ENCODE peak calls at places on chromosomes 13 and 19, in four cellular contexts. U is HEK293T, I is GM12878, E is K562. L is an unnamed sample.

GRCh38 chr19:45423033-45423588 is 606 bp downstream of the ERCC1 start:
- DNase-seq in U (no peak), I (no peak), E (no peak), L (no peak)

GRCh38 chr19:15123900-15124299 is 16.7 kb downstream of the SYDE1 start:
- DNase-seq in U (no peak), I (no peak), E (no peak), L (no peak)

GRCh38 chr13:78632956-78633355 is 26.0 kb downstream of the OBI1 start:
- DNase-seq in U (no peak), I (no peak), E (no peak), L (no peak)

GRCh38 chr19:20182232-20182785 is 15.3 kb downstream of the ZNF486 start:
- DNase-seq in U (no peak), I (no peak), E (no peak), L (no peak)

GRCh38 chr13:20709782-20710181 is 6.3 kb downstream of the IL17D start:
- DNase-seq in U (no peak), I (no peak), E (no peak), L (no peak)

GRCh38 chr19:50669319-50670101 is 20.3 kb downstream of the C19orf81 start:
- DNase-seq in U (peak), I (no peak), E (peak), L (no peak)

GRCh38 chr19:10533656-10534386 is 9.9 kb upstream of the ATG4D start:
- DNase-seq in U (no peak), I (no peak), E (no peak), L (no peak)

GRCh38 chr19:19606021-19606420 is 12.5 kb downstream of the PBX4 start:
- DNase-seq in U (no peak), I (no peak), E (peak), L (no peak)

GRCh38 chr19:16076958-16077611 is 790 bp downstream of the TPM4 start:
- DNase-seq in U (peak), I (no peak), E (no peak), L (no peak)

GRCh38 chr19:29843180-29844051 is 31.6 kb downstream of the CCNE1 start:
- DNase-seq in U (no peak), I (no peak), E (peak), L (no peak)

GRCh38 chr19:12162513-12162881 is 399 bp upstream of the ZNF136 start:
- DNase-seq in U (no peak), I (no peak), E (no peak), L (no peak)

GRCh38 chr19:33953592-33953991 is 156.9 kb downstream of the KCTD15 start:
- DNase-seq in U (no peak), I (no peak), E (no peak), L (no peak)
- TF ChIP-seq FOXK2 in U (no peak), I (no peak), E (no peak), L (no peak)

GRCh38 chr13:44303681-44304432 is 69.8 kb upstream of the SERP2 start:
- DNase-seq in U (no peak), I (no peak), E (no peak), L (no peak)
- TF ChIP-seq FOXK2 in U (no peak), I (no peak), E (no peak), L (no peak)

GRCh38 chr19:55811340-55811739 is 20.5 kb downstream of the NLRP11 start:
- DNase-seq in U (no peak), I (no peak), E (no peak), L (no peak)

GRCh38 chr19:55813906-55814305 is 17.9 kb downstream of the NLRP11 start:
- DNase-seq in U (no peak), I (no peak), E (no peak), L (no peak)

GRCh38 chr19:55812449-55812848 is 19.4 kb downstream of the NLRP11 start:
- DNase-seq in U (no peak), I (no peak), E (no peak), L (no peak)

DNA sequence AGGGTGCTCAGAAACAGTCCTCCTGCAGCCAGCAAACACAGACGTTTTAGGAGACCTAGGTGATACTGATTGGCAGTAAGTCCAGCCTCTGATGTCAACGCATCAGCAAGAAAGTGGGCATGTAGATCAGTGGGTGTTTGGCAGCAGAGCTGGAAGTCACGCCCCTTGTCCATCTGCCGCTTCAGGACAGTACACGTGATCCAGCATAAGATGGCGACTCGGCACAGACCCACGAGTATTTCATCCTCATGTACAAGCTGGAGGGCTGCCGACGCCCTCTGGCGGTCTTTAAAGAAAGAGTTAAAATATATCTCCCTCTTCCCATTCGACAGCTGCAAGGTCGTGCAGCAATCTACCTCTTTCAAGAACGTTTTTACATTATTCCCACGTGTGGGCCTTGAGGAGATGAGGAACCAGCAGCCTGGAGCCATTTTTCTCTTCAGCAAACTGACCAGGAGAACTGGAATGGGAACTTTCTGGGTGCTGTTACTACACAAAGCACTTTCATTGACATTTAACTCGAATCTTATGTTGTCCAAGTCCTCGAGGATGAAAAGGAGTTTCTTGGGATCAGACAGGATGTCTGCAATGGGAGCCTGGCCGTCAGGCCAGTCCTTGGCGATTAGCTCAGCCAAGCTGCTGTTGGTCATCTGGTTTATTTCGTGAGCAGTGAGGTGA is 22.3 kb downstream of the NLRP11 start:
- DNase-seq in U (peak), I (no peak), E (peak), L (peak)
- TF ChIP-seq FOXK2 in U (no peak), I (no peak), E (peak), L (no peak)

DNA sequence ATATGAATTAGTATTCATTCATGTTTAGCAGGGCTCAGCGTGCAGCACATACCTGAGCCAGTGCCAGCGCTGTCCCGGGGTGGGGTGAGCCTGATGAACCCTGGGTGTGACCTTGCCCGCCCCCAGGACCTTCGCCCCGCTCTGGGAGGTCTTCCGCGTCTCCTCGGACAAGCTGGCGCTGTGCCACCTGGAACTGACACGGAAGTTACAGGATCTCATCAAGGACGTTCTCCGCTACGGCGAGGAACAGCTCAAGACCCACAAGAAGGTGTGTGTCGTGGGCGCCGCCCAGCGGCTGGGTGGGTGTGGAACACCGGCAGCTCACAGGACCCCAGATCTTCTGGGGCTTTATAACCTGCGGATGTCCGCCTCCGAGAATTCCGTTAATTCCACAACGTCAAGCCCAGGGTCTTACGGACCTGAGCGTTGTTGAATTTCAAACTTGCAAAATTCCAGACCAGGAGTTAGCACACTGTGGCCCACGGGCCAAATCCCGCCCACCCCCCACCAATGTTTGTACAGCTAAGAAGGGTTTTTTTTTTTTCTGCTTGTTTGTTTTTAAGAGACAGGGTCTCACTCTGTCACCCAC is 15.4 kb downstream of the FCHO1 start:
- DNase-seq in U (peak), I (no peak), E (peak), L (peak)
- TF ChIP-seq FOXK2 in U (no peak), I (no peak), E (no peak), L (no peak)

GRCh38 chr19:772730-773436 is 22.0 kb downstream of the MISP start:
- DNase-seq in U (no peak), I (no peak), E (no peak), L (no peak)

GRCh38 chr19:772043-772442 is 21.1 kb downstream of the MISP start:
- DNase-seq in U (no peak), I (no peak), E (no peak), L (no peak)

GRCh38 chr19:768424-768823 is 17.5 kb downstream of the MISP start:
- DNase-seq in U (no peak), I (no peak), E (no peak), L (no peak)

GRCh38 chr19:769610-770009 is 18.7 kb downstream of the MISP start:
- DNase-seq in U (no peak), I (no peak), E (no peak), L (no peak)

GRCh38 chr19:771332-771785 is 20.4 kb downstream of the MISP start:
- DNase-seq in U (peak), I (no peak), E (peak), L (peak)
- TF ChIP-seq FOXK2 in U (no peak), I (no peak), E (no peak), L (no peak)

DNA sequence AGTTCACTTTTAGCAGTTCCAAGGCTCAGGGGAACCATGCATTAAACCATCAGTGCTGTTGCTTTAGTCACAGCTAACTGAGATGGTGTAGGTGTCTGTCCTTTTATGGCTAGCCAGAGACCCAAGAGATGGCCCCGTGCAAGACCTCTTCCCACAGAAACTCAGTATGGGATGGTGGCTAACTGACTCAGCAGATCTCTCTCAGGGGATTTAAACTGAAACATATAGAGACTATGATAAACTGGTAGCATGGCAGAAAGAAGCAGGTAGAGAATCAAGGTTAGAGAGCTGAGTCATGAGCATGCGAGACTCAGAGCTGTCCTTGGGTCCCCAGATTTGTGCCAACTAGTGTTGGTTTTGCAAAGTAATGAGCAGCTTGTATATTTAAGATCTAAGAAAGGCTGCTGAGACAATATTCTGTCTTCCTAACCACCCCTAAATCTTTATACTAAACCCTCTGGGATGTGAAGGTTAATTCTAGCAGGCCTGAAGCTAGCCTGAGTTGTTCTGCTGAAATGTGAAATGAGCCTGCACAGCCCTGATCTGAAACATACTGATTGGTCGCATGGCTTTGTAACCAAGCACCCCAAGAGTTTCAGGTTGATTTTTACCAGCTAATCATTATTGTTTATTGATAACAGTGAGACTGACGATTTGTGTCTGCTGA is 6.5 kb upstream of the SCEL start:
- DNase-seq in U (no peak), I (no peak), E (no peak), L (no peak)
- TF ChIP-seq FOXK2 in U (no peak), I (no peak), E (no peak), L (no peak)